ENCODE peak calls at places on chromosomes 11 and 22, in six cellular contexts. One of them, this sample, is unnamed.

GRCh38 chr11:128535468-128536457 is 51.6 kb downstream of the ETS1 start:
- DNase-seq in CD4-positive, alpha-beta T cell: no peak
- DNase-seq in lower lobe of right lung: no peak
- DNase-seq in psoas muscle: no peak
- DNase-seq in colonic mucosa: no peak
- DNase-seq in fibroblast of pulmonary artery: no peak
- DNase-seq in this sample: no peak

GRCh38 chr22:23696326-23696851 is 5.6 kb downstream of the RGL4 start:
- DNase-seq in CD4-positive, alpha-beta T cell: peak
- DNase-seq in lower lobe of right lung: peak
- DNase-seq in psoas muscle: no peak
- DNase-seq in colonic mucosa: no peak
- DNase-seq in fibroblast of pulmonary artery: peak
- DNase-seq in this sample: no peak

GRCh38 chr11:86559311-86559945 is 113.0 kb downstream of the ME3 start:
- DNase-seq in CD4-positive, alpha-beta T cell: no peak
- DNase-seq in lower lobe of right lung: no peak
- DNase-seq in psoas muscle: no peak
- DNase-seq in colonic mucosa: no peak
- DNase-seq in fibroblast of pulmonary artery: peak
- DNase-seq in this sample: no peak

GRCh38 chr11:36578458-36578857 is 10.7 kb downstream of the RAG1 start:
- DNase-seq in CD4-positive, alpha-beta T cell: no peak
- DNase-seq in lower lobe of right lung: no peak
- DNase-seq in psoas muscle: no peak
- DNase-seq in colonic mucosa: no peak
- DNase-seq in fibroblast of pulmonary artery: no peak
- DNase-seq in this sample: no peak

GRCh38 chr11:33703234-33703633 is 2.6 kb upstream of the C11orf91 start:
- DNase-seq in CD4-positive, alpha-beta T cell: no peak
- DNase-seq in lower lobe of right lung: no peak
- DNase-seq in psoas muscle: no peak
- DNase-seq in colonic mucosa: peak
- DNase-seq in fibroblast of pulmonary artery: no peak
- DNase-seq in this sample: no peak

GRCh38 chr11:17873571-17873970 is 139.0 kb downstream of the KCNC1 start:
- DNase-seq in CD4-positive, alpha-beta T cell: no peak
- DNase-seq in lower lobe of right lung: no peak
- DNase-seq in psoas muscle: no peak
- DNase-seq in colonic mucosa: no peak
- DNase-seq in fibroblast of pulmonary artery: no peak
- DNase-seq in this sample: no peak

GRCh38 chr22:23913661-23914353 is 19.6 kb downstream of the MIF start:
- DNase-seq in CD4-positive, alpha-beta T cell: peak
- DNase-seq in lower lobe of right lung: peak
- DNase-seq in psoas muscle: peak
- DNase-seq in colonic mucosa: peak
- DNase-seq in fibroblast of pulmonary artery: peak
- DNase-seq in this sample: peak

GRCh38 chr22:26835929-26836528 is 178.6 kb downstream of the MIAT start:
- DNase-seq in CD4-positive, alpha-beta T cell: peak
- DNase-seq in lower lobe of right lung: no peak
- DNase-seq in psoas muscle: no peak
- DNase-seq in colonic mucosa: peak
- DNase-seq in fibroblast of pulmonary artery: peak
- DNase-seq in this sample: peak

GRCh38 chr22:50306753-50307749 is at the start of gene PLXNB2:
- DNase-seq in CD4-positive, alpha-beta T cell: no peak
- DNase-seq in lower lobe of right lung: peak
- DNase-seq in psoas muscle: peak
- DNase-seq in colonic mucosa: peak
- DNase-seq in fibroblast of pulmonary artery: peak
- DNase-seq in this sample: peak

GRCh38 chr11:59867946-59868345 is 1.7 kb upstream of the TCN1 start:
- DNase-seq in CD4-positive, alpha-beta T cell: no peak
- DNase-seq in lower lobe of right lung: no peak
- DNase-seq in psoas muscle: no peak
- DNase-seq in colonic mucosa: no peak
- DNase-seq in fibroblast of pulmonary artery: no peak
- DNase-seq in this sample: no peak

GRCh38 chr11:117384045-117384444 is 56.4 kb downstream of the CEP164 start:
- DNase-seq in CD4-positive, alpha-beta T cell: no peak
- DNase-seq in lower lobe of right lung: no peak
- DNase-seq in psoas muscle: no peak
- DNase-seq in colonic mucosa: no peak
- DNase-seq in fibroblast of pulmonary artery: peak
- DNase-seq in this sample: no peak

GRCh38 chr11:42232655-42233054 is 773.2 kb upstream of the LRRC4C start:
- DNase-seq in CD4-positive, alpha-beta T cell: no peak
- DNase-seq in lower lobe of right lung: no peak
- DNase-seq in psoas muscle: no peak
- DNase-seq in colonic mucosa: no peak
- DNase-seq in fibroblast of pulmonary artery: no peak
- DNase-seq in this sample: no peak

GRCh38 chr11:67584205-67584880 is 731 bp downstream of the GSTP1 start:
- DNase-seq in CD4-positive, alpha-beta T cell: no peak
- DNase-seq in lower lobe of right lung: peak
- DNase-seq in psoas muscle: peak
- DNase-seq in colonic mucosa: peak
- DNase-seq in fibroblast of pulmonary artery: peak
- DNase-seq in this sample: peak

GRCh38 chr11:74449369-74449931 is 17.9 kb downstream of the KCNE3 start:
- DNase-seq in CD4-positive, alpha-beta T cell: peak
- DNase-seq in lower lobe of right lung: no peak
- DNase-seq in psoas muscle: no peak
- DNase-seq in colonic mucosa: peak
- DNase-seq in fibroblast of pulmonary artery: peak
- DNase-seq in this sample: peak

GRCh38 chr11:128632151-128632791 is 44.9 kb upstream of the ETS1 start:
- DNase-seq in CD4-positive, alpha-beta T cell: peak
- DNase-seq in lower lobe of right lung: no peak
- DNase-seq in psoas muscle: no peak
- DNase-seq in colonic mucosa: no peak
- DNase-seq in fibroblast of pulmonary artery: peak
- DNase-seq in this sample: peak

GRCh38 chr11:57467508-57468157 is 7.3 kb downstream of the RTN4RL2 start:
- DNase-seq in CD4-positive, alpha-beta T cell: no peak
- DNase-seq in lower lobe of right lung: no peak
- DNase-seq in psoas muscle: no peak
- DNase-seq in colonic mucosa: no peak
- DNase-seq in fibroblast of pulmonary artery: no peak
- DNase-seq in this sample: no peak

GRCh38 chr11:112958670-112959069 is 2.5 kb upstream of the NCAM1 start:
- DNase-seq in CD4-positive, alpha-beta T cell: no peak
- DNase-seq in lower lobe of right lung: no peak
- DNase-seq in psoas muscle: no peak
- DNase-seq in colonic mucosa: no peak
- DNase-seq in fibroblast of pulmonary artery: peak
- DNase-seq in this sample: peak

GRCh38 chr11:111413849-111414248 is 34.8 kb upstream of the POU2AF1 start:
- DNase-seq in CD4-positive, alpha-beta T cell: no peak
- DNase-seq in lower lobe of right lung: no peak
- DNase-seq in psoas muscle: no peak
- DNase-seq in colonic mucosa: no peak
- DNase-seq in fibroblast of pulmonary artery: no peak
- DNase-seq in this sample: no peak

GRCh38 chr11:75980031-75980430 is 165.0 kb downstream of the UVRAG start:
- DNase-seq in CD4-positive, alpha-beta T cell: no peak
- DNase-seq in lower lobe of right lung: no peak
- DNase-seq in psoas muscle: no peak
- DNase-seq in colonic mucosa: no peak
- DNase-seq in fibroblast of pulmonary artery: no peak
- DNase-seq in this sample: no peak

GRCh38 chr22:29152045-29152380 is 53.7 kb upstream of the EMID1 start:
- DNase-seq in CD4-positive, alpha-beta T cell: no peak
- DNase-seq in lower lobe of right lung: no peak
- DNase-seq in psoas muscle: no peak
- DNase-seq in colonic mucosa: no peak
- DNase-seq in fibroblast of pulmonary artery: no peak
- DNase-seq in this sample: no peak

GRCh38 chr11:78074756-78075155 is 4.9 kb downstream of the NDUFC2 start:
- DNase-seq in CD4-positive, alpha-beta T cell: no peak
- DNase-seq in lower lobe of right lung: no peak
- DNase-seq in psoas muscle: no peak
- DNase-seq in colonic mucosa: no peak
- DNase-seq in fibroblast of pulmonary artery: no peak
- DNase-seq in this sample: peak

GRCh38 chr22:27576413-27576812 is 225.1 kb downstream of the MN1 start:
- DNase-seq in CD4-positive, alpha-beta T cell: no peak
- DNase-seq in lower lobe of right lung: no peak
- DNase-seq in psoas muscle: no peak
- DNase-seq in colonic mucosa: no peak
- DNase-seq in fibroblast of pulmonary artery: no peak
- DNase-seq in this sample: no peak

GRCh38 chr11:132310390-132311375 is 940.3 kb downstream of the NTM start:
- DNase-seq in CD4-positive, alpha-beta T cell: no peak
- DNase-seq in lower lobe of right lung: no peak
- DNase-seq in psoas muscle: no peak
- DNase-seq in colonic mucosa: no peak
- DNase-seq in fibroblast of pulmonary artery: no peak
- DNase-seq in this sample: no peak

GRCh38 chr11:3894128-3894731 is 38.8 kb downstream of the STIM1 start:
- DNase-seq in CD4-positive, alpha-beta T cell: no peak
- DNase-seq in lower lobe of right lung: peak
- DNase-seq in psoas muscle: peak
- DNase-seq in colonic mucosa: no peak
- DNase-seq in fibroblast of pulmonary artery: peak
- DNase-seq in this sample: no peak

GRCh38 chr11:62141111-62142042 is 17.6 kb downstream of the INCENP start:
- DNase-seq in CD4-positive, alpha-beta T cell: no peak
- DNase-seq in lower lobe of right lung: no peak
- DNase-seq in psoas muscle: no peak
- DNase-seq in colonic mucosa: no peak
- DNase-seq in fibroblast of pulmonary artery: no peak
- DNase-seq in this sample: no peak

GRCh38 chr22:31346733-31347250 is 646 bp upstream of the PATZ1 start:
- DNase-seq in CD4-positive, alpha-beta T cell: no peak
- DNase-seq in lower lobe of right lung: peak
- DNase-seq in psoas muscle: peak
- DNase-seq in colonic mucosa: peak
- DNase-seq in fibroblast of pulmonary artery: peak
- DNase-seq in this sample: peak

GRCh38 chr11:127226959-127227358 is 226.4 kb upstream of the KIRREL3 start:
- DNase-seq in CD4-positive, alpha-beta T cell: no peak
- DNase-seq in lower lobe of right lung: no peak
- DNase-seq in psoas muscle: no peak
- DNase-seq in colonic mucosa: no peak
- DNase-seq in fibroblast of pulmonary artery: no peak
- DNase-seq in this sample: no peak

GRCh38 chr11:128790200-128790599 is 76.9 kb downstream of the KCNJ1 start:
- DNase-seq in CD4-positive, alpha-beta T cell: no peak
- DNase-seq in lower lobe of right lung: no peak
- DNase-seq in psoas muscle: no peak
- DNase-seq in colonic mucosa: no peak
- DNase-seq in fibroblast of pulmonary artery: peak
- DNase-seq in this sample: peak

GRCh38 chr11:93128574-93128973 is 69.2 kb downstream of the SLC36A4 start:
- DNase-seq in CD4-positive, alpha-beta T cell: no peak
- DNase-seq in lower lobe of right lung: no peak
- DNase-seq in psoas muscle: no peak
- DNase-seq in colonic mucosa: no peak
- DNase-seq in fibroblast of pulmonary artery: no peak
- DNase-seq in this sample: no peak

GRCh38 chr11:14386081-14386480 is 27.1 kb upstream of the RRAS2 start:
- DNase-seq in CD4-positive, alpha-beta T cell: no peak
- DNase-seq in lower lobe of right lung: no peak
- DNase-seq in psoas muscle: no peak
- DNase-seq in colonic mucosa: no peak
- DNase-seq in fibroblast of pulmonary artery: no peak
- DNase-seq in this sample: no peak

GRCh38 chr11:122692444-122692843 is 36.9 kb downstream of the UBASH3B start:
- DNase-seq in CD4-positive, alpha-beta T cell: no peak
- DNase-seq in lower lobe of right lung: no peak
- DNase-seq in psoas muscle: no peak
- DNase-seq in colonic mucosa: no peak
- DNase-seq in fibroblast of pulmonary artery: no peak
- DNase-seq in this sample: no peak

GRCh38 chr11:20131744-20132666 is 28.3 kb downstream of the DBX1 start:
- DNase-seq in CD4-positive, alpha-beta T cell: peak
- DNase-seq in lower lobe of right lung: peak
- DNase-seq in psoas muscle: peak
- DNase-seq in colonic mucosa: peak
- DNase-seq in fibroblast of pulmonary artery: peak
- DNase-seq in this sample: peak
- TF ChIP-seq CTCF in CD4-positive, alpha-beta T cell: peak
- TF ChIP-seq CTCF in lower lobe of right lung: peak
- TF ChIP-seq CTCF in psoas muscle: peak
- TF ChIP-seq CTCF in colonic mucosa: peak
- TF ChIP-seq CTCF in fibroblast of pulmonary artery: peak
- TF ChIP-seq CTCF in this sample: peak

GRCh38 chr11:34774604-34775003 is 141.6 kb downstream of the APIP start:
- DNase-seq in CD4-positive, alpha-beta T cell: no peak
- DNase-seq in lower lobe of right lung: no peak
- DNase-seq in psoas muscle: no peak
- DNase-seq in colonic mucosa: no peak
- DNase-seq in fibroblast of pulmonary artery: no peak
- DNase-seq in this sample: no peak
- TF ChIP-seq CTCF in CD4-positive, alpha-beta T cell: no peak
- TF ChIP-seq CTCF in lower lobe of right lung: no peak
- TF ChIP-seq CTCF in psoas muscle: no peak
- TF ChIP-seq CTCF in colonic mucosa: no peak
- TF ChIP-seq CTCF in fibroblast of pulmonary artery: no peak
- TF ChIP-seq CTCF in this sample: no peak

DNA sequence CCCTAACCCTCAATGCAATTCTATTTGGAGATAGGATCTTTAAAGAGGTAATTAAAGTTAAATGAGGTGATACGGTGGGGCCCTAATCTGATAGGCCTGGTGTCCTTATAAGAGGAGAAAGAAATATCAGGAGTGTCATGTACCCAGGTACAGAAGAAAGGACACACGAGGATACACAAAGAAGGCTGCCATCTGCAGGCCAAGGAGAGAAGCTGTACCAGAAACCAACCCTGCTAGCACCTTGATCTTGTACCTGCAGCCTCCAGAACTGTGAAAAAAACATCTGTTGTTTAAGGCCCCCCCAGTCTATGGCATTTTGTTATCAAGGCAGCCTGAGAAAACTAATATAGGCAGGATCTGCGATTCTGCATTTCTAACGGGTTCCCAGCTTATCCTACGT is 44.2 kb downstream of the FBXO7 start:
- DNase-seq in CD4-positive, alpha-beta T cell: no peak
- DNase-seq in lower lobe of right lung: no peak
- DNase-seq in psoas muscle: no peak
- DNase-seq in colonic mucosa: no peak
- DNase-seq in fibroblast of pulmonary artery: no peak
- DNase-seq in this sample: no peak
- TF ChIP-seq CTCF in CD4-positive, alpha-beta T cell: no peak
- TF ChIP-seq CTCF in lower lobe of right lung: no peak
- TF ChIP-seq CTCF in psoas muscle: peak
- TF ChIP-seq CTCF in colonic mucosa: peak
- TF ChIP-seq CTCF in fibroblast of pulmonary artery: peak
- TF ChIP-seq CTCF in this sample: peak

DNA sequence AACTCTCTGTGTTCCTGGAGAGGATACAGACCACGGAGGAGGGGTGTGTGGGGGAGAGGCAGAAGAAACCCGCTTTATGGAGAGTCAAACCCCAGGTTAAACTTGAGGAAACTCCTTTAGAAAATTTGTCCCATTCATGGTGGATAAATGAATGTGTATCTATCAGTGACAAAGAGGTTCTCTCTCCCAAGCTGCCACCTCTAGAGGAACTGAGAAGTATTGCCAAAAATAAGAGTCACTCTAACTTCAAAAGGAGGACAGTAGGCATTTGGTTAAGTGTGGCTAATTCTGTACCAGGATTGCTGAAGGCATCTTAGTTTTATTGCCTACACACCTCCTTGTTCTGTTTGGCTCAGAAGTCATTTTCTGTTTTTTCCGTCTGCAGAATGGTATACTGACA is 189.0 kb upstream of the MPPED2 start:
- DNase-seq in CD4-positive, alpha-beta T cell: no peak
- DNase-seq in lower lobe of right lung: no peak
- DNase-seq in psoas muscle: no peak
- DNase-seq in colonic mucosa: no peak
- DNase-seq in fibroblast of pulmonary artery: no peak
- DNase-seq in this sample: no peak
- TF ChIP-seq CTCF in CD4-positive, alpha-beta T cell: no peak
- TF ChIP-seq CTCF in lower lobe of right lung: no peak
- TF ChIP-seq CTCF in psoas muscle: peak
- TF ChIP-seq CTCF in colonic mucosa: no peak
- TF ChIP-seq CTCF in fibroblast of pulmonary artery: no peak
- TF ChIP-seq CTCF in this sample: no peak